ENCODE peak calls at places on chromosomes 7 and 10, in eight cellular contexts. P, L, T, E, F, I, X and J are unnamed samples.

GRCh38 chr7:113875224-113875623 is 43.6 kb downstream of the PPP1R3A start:
- DNase-seq in P (no peak), L (no peak), T (no peak), E (no peak), F (no peak), I (no peak), X (no peak), J (no peak)

GRCh38 chr10:121667948-121668335 is 69.7 kb upstream of the FGFR2 start:
- DNase-seq in P (no peak), L (no peak), T (no peak), E (no peak), F (no peak), I (peak), X (no peak), J (no peak)

GRCh38 chr10:51224610-51225230 is 150.4 kb downstream of the PRKG1 start:
- DNase-seq in P (no peak), L (no peak), T (no peak), E (peak), F (no peak), I (peak), X (no peak), J (no peak)

GRCh38 chr7:134462337-134462925 is 3.5 kb upstream of the AKR1B1 start:
- DNase-seq in P (no peak), L (no peak), T (no peak), E (peak), F (no peak), I (peak), X (no peak), J (no peak)

GRCh38 chr7:73738220-73738611 is 386 bp downstream of the ABHD11 start:
- DNase-seq in P (peak), L (peak), T (no peak), E (peak), F (peak), I (peak), X (no peak), J (peak)

GRCh38 chr7:79317728-79318127 is 135.7 kb downstream of the MAGI2 start:
- DNase-seq in P (no peak), L (no peak), T (peak), E (peak), F (no peak), I (peak), X (no peak), J (no peak)

GRCh38 chr7:111540199-111540815 is 22.0 kb downstream of the IMMP2L start:
- DNase-seq in P (no peak), L (no peak), T (no peak), E (no peak), F (no peak), I (no peak), X (no peak), J (no peak)

GRCh38 chr10:77715081-77715480 is 77.5 kb upstream of the KCNMA1 start:
- DNase-seq in P (peak), L (no peak), T (peak), E (no peak), F (no peak), I (no peak), X (no peak), J (no peak)

GRCh38 chr10:34181545-34182300 is 633.4 kb downstream of the PARD3 start:
- DNase-seq in P (no peak), L (no peak), T (no peak), E (peak), F (no peak), I (no peak), X (no peak), J (no peak)

GRCh38 chr10:101897633-101898032 is 54.0 kb upstream of the KCNIP2 start:
- DNase-seq in P (no peak), L (no peak), T (no peak), E (peak), F (no peak), I (peak), X (no peak), J (no peak)

GRCh38 chr7:75729851-75730274 is 8.9 kb downstream of the HIP1 start:
- DNase-seq in P (no peak), L (no peak), T (no peak), E (no peak), F (no peak), I (no peak), X (no peak), J (peak)

GRCh38 chr10:36994886-36995285 is 130.5 kb upstream of the ANKRD30A start:
- DNase-seq in P (no peak), L (no peak), T (no peak), E (no peak), F (no peak), I (no peak), X (no peak), J (no peak)

GRCh38 chr10:65358565-65358964 is 1567.3 kb upstream of the LRRTM3 start:
- DNase-seq in P (peak), L (no peak), T (peak), E (no peak), F (peak), I (no peak), X (no peak), J (no peak)
- TF ChIP-seq CTCF in P (no peak), L (peak), T (peak), E (peak), F (peak), I (peak), X (peak), J (no peak)

GRCh38 chr7:13745530-13745929 is 243.9 kb downstream of the ETV1 start:
- DNase-seq in P (no peak), L (no peak), T (no peak), E (no peak), F (no peak), I (no peak), X (no peak), J (no peak)

GRCh38 chr7:13742126-13742525 is 247.3 kb downstream of the ETV1 start:
- DNase-seq in P (no peak), L (no peak), T (peak), E (peak), F (no peak), I (peak), X (no peak), J (no peak)

GRCh38 chr7:13737563-13737962 is 251.9 kb downstream of the ETV1 start:
- DNase-seq in P (no peak), L (no peak), T (no peak), E (no peak), F (no peak), I (no peak), X (no peak), J (no peak)

GRCh38 chr7:13742719-13743640 is 246.5 kb downstream of the ETV1 start:
- DNase-seq in P (peak), L (peak), T (peak), E (peak), F (peak), I (peak), X (no peak), J (no peak)
- TF ChIP-seq CTCF in P (no peak), L (peak), T (peak), E (peak), F (peak), I (peak), X (peak), J (no peak)

GRCh38 chr7:68725843-68726242 is 872.4 kb upstream of the AUTS2 start:
- DNase-seq in P (no peak), L (no peak), T (no peak), E (no peak), F (no peak), I (no peak), X (no peak), J (no peak)
- TF ChIP-seq CTCF in P (no peak), L (no peak), T (no peak), E (no peak), F (no peak), I (no peak), X (no peak), J (no peak)

GRCh38 chr7:101882595-101883564 is 65.5 kb downstream of the CUX1 start:
- DNase-seq in P (peak), L (peak), T (peak), E (peak), F (no peak), I (peak), X (no peak), J (no peak)
- TF ChIP-seq CTCF in P (no peak), L (no peak), T (no peak), E (no peak), F (no peak), I (no peak), X (no peak), J (no peak)

DNA sequence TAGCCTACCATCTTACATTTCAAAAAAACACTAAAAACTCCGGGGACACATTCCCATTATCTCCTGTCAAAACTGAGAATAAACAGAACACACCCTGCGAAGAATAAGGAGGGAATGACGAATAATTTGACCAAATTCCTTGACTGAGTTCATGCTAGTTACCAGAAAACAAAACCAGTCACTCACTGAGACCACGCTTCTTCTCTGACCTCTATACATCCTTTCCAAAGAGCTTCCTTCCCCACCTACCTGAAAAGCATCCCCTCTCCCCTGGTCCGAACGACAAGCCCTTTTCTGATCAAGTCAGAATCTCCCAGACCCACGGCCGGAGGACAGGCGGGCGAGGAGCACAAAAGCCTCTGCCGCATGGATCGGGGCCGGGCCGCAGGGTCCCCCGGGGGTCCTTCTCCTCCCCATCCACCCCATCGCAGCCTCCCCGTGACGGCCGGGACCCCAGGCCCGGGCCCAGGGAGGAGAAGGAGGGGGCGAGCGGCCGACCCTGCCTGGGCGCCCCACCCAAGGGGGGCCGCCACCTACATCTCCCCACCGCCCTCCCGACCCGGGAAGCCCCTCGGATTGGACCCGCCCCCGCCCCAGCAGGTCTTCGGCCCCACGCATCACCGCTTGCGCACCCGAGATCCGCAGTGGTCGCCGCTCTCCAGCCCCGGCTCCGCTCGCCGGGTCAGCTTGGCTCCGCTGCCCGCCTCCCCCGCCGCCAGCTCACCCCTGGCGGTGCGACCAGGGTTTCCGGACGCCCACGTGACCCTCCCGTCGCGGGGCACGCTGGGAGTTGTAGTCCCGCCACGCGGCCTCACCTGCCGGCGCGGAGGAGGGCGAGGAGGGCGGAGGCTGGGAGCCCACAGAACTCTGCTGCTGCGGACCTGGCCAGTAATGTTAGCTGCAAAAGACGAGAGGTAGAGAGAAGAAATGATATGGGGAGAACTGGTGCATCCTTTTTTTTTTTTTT is at the start of gene SLC37A3:
- DNase-seq in P (peak), L (peak), T (peak), E (peak), F (peak), I (peak), X (peak), J (peak)
- TF ChIP-seq CTCF in P (no peak), L (peak), T (no peak), E (peak), F (no peak), I (no peak), X (peak), J (no peak)

DNA sequence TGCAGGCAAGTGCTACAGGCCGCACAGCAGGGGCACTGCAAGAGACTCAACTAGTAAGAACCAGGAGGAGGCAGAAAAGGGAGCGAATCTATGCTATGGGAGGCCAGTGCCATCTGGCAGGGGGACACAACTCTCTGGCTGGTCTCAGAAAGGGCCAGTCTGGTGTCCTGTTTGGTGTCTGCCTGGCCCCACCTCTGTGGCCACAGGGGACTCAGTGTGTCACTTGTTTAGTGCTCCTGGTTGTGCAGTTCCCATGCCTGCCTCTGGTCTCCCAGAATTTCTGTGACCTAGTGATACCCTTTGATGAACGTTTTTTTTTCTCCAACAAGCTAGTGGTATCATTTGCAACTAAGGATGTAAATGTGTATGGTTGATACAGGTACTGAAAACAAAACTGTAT is 59.2 kb upstream of the JCAD start:
- DNase-seq in P (no peak), L (no peak), T (no peak), E (no peak), F (no peak), I (no peak), X (no peak), J (no peak)
- TF ChIP-seq CTCF in P (no peak), L (no peak), T (peak), E (no peak), F (peak), I (no peak), X (no peak), J (no peak)

DNA sequence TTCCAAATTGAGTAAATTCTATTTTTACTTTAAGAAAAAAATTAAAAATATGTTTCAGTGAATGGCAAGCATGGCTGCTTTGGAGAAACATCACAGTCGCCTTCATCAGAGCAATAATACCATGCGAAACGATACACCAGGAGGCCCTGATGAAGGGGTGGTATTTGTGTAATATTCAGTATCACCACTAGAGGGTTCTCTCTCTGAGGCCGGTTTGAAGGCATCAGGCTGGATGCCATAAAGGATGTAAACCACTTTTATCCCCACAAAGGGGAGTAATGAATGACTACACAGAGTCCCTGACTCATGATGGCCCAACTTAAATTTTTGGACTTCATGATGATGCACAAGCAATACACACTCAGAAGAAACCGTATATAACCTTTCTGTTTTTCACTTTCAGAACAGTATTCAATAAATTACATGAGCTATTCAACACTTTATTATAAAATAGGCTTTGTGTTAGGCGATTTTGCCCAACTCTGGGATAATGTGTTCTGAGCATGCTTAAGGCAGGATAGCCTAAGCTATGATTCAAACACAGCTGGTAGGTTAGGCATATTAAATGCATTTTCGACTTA is 95.5 kb downstream of the PPP1R17 start:
- DNase-seq in P (peak), L (peak), T (peak), E (peak), F (no peak), I (peak), X (no peak), J (no peak)
- TF ChIP-seq CTCF in P (peak), L (peak), T (peak), E (peak), F (peak), I (peak), X (peak), J (peak)